ENCODE peak calls at places on chromosome 11, in five cellular contexts. One of them, this sample, is unnamed.

GRCh38 chr11:42239102-42239501 is 779.6 kb upstream of the LRRC4C start:
- DNase-seq in NAMALWA: no peak
- DNase-seq in tibial nerve: no peak
- DNase-seq in cardiac muscle cell: peak
- DNase-seq in K562: no peak
- DNase-seq in this sample: no peak

GRCh38 chr11:74755395-74755995 is 6.8 kb downstream of the RNF169 start:
- DNase-seq in NAMALWA: no peak
- DNase-seq in tibial nerve: no peak
- DNase-seq in cardiac muscle cell: no peak
- DNase-seq in K562: no peak
- DNase-seq in this sample: no peak

GRCh38 chr11:3135491-3136440 is 29.3 kb downstream of the OSBPL5 start:
- DNase-seq in NAMALWA: no peak
- DNase-seq in tibial nerve: no peak
- DNase-seq in cardiac muscle cell: no peak
- DNase-seq in K562: no peak
- DNase-seq in this sample: peak

GRCh38 chr11:129785383-129786111 is 30.1 kb upstream of the TMEM45B start:
- DNase-seq in NAMALWA: no peak
- DNase-seq in tibial nerve: no peak
- DNase-seq in cardiac muscle cell: peak
- DNase-seq in K562: peak
- DNase-seq in this sample: no peak

GRCh38 chr11:65454311-65454695 is 31.7 kb downstream of the NEAT1 start:
- DNase-seq in NAMALWA: no peak
- DNase-seq in tibial nerve: no peak
- DNase-seq in cardiac muscle cell: peak
- DNase-seq in K562: no peak
- DNase-seq in this sample: no peak

GRCh38 chr11:68859123-68859522 is 17.4 kb upstream of the CPT1A start:
- DNase-seq in NAMALWA: no peak
- DNase-seq in tibial nerve: no peak
- DNase-seq in cardiac muscle cell: no peak
- DNase-seq in K562: no peak
- DNase-seq in this sample: no peak

GRCh38 chr11:106173291-106173690 is 95.8 kb downstream of the AASDHPPT start:
- DNase-seq in NAMALWA: no peak
- DNase-seq in tibial nerve: no peak
- DNase-seq in cardiac muscle cell: no peak
- DNase-seq in K562: no peak
- DNase-seq in this sample: no peak

GRCh38 chr11:121716060-121716459 is 263.3 kb upstream of the SORL1-AS1 start:
- DNase-seq in NAMALWA: no peak
- DNase-seq in tibial nerve: no peak
- DNase-seq in cardiac muscle cell: peak
- DNase-seq in K562: no peak
- DNase-seq in this sample: peak

This sample was measured in BE2C.